ENCODE peak calls at places on chromosomes 7 and 10, in six cellular contexts. One of them, this sample, is unnamed.

GRCh38 chr10:3185386-3185785 is 12.8 kb upstream of the PITRM1 start:
- DNase-seq in T-helper 9 cell: no peak
- DNase-seq in T-helper 2 cell: no peak
- DNase-seq in germinal center: no peak
- DNase-seq in stimulated activated CD8-positive, alpha-beta memory T cell treated with anti-CD3 and anti-CD28 coated beads, Interleukin-7, amount 100 ng/mL, for 4 hours: peak; percentile 8
- DNase-seq in hypothalamus: no peak
- DNase-seq in this sample: no peak

GRCh38 chr7:79495544-79496272 is 42.2 kb upstream of the MAGI2 start:
- DNase-seq in hypothalamus: no peak
- DNase-seq in T-helper 2 cell: no peak
- DNase-seq in germinal center: no peak
- DNase-seq in T-helper 9 cell: no peak
- DNase-seq in stimulated activated CD8-positive, alpha-beta memory T cell treated with anti-CD3 and anti-CD28 coated beads, Interleukin-7, amount 100 ng/mL, for 4 hours: no peak
- DNase-seq in this sample: no peak

GRCh38 chr10:12916587-12916986 is 84.9 kb downstream of the CCDC3 start:
- DNase-seq in T-helper 9 cell: no peak
- DNase-seq in T-helper 2 cell: no peak
- DNase-seq in hypothalamus: no peak
- DNase-seq in stimulated activated CD8-positive, alpha-beta memory T cell treated with anti-CD3 and anti-CD28 coated beads, Interleukin-7, amount 100 ng/mL, for 4 hours: no peak
- DNase-seq in germinal center: no peak
- DNase-seq in this sample: no peak

GRCh38 chr7:152402384-152403250 is 33.2 kb downstream of the KMT2C start:
- DNase-seq in stimulated activated CD8-positive, alpha-beta memory T cell treated with anti-CD3 and anti-CD28 coated beads, Interleukin-7, amount 100 ng/mL, for 4 hours: no peak
- DNase-seq in T-helper 2 cell: no peak
- DNase-seq in T-helper 9 cell: no peak
- DNase-seq in hypothalamus: no peak
- DNase-seq in germinal center: no peak
- DNase-seq in this sample: no peak

GRCh38 chr7:64946772-64947171 is 43.7 kb downstream of the ZNF273 start:
- DNase-seq in germinal center: peak; percentile 14
- DNase-seq in hypothalamus: no peak
- DNase-seq in stimulated activated CD8-positive, alpha-beta memory T cell treated with anti-CD3 and anti-CD28 coated beads, Interleukin-7, amount 100 ng/mL, for 4 hours: no peak
- DNase-seq in T-helper 9 cell: no peak
- DNase-seq in T-helper 2 cell: no peak
- DNase-seq in this sample: no peak

GRCh38 chr7:78212476-78213060 is 414.0 kb downstream of the PHTF2 start:
- DNase-seq in T-helper 2 cell: no peak
- DNase-seq in germinal center: no peak
- DNase-seq in stimulated activated CD8-positive, alpha-beta memory T cell treated with anti-CD3 and anti-CD28 coated beads, Interleukin-7, amount 100 ng/mL, for 4 hours: no peak
- DNase-seq in T-helper 9 cell: no peak
- DNase-seq in hypothalamus: no peak
- DNase-seq in this sample: no peak

GRCh38 chr7:43196379-43196778 is 83.9 kb downstream of the HECW1 start:
- DNase-seq in stimulated activated CD8-positive, alpha-beta memory T cell treated with anti-CD3 and anti-CD28 coated beads, Interleukin-7, amount 100 ng/mL, for 4 hours: no peak
- DNase-seq in hypothalamus: no peak
- DNase-seq in germinal center: no peak
- DNase-seq in T-helper 2 cell: no peak
- DNase-seq in T-helper 9 cell: no peak
- DNase-seq in this sample: no peak

GRCh38 chr7:129607471-129608120 is 3.9 kb upstream of the NRF1 start:
- DNase-seq in T-helper 9 cell: peak; percentile 21
- DNase-seq in stimulated activated CD8-positive, alpha-beta memory T cell treated with anti-CD3 and anti-CD28 coated beads, Interleukin-7, amount 100 ng/mL, for 4 hours: no peak
- DNase-seq in T-helper 2 cell: peak; percentile 23
- DNase-seq in hypothalamus: no peak
- DNase-seq in germinal center: peak; percentile 67
- DNase-seq in this sample: no peak

GRCh38 chr7:40551685-40552576 is 417.1 kb downstream of the SUGCT start:
- DNase-seq in T-helper 2 cell: no peak
- DNase-seq in stimulated activated CD8-positive, alpha-beta memory T cell treated with anti-CD3 and anti-CD28 coated beads, Interleukin-7, amount 100 ng/mL, for 4 hours: no peak
- DNase-seq in germinal center: no peak
- DNase-seq in T-helper 9 cell: no peak
- DNase-seq in hypothalamus: no peak
- DNase-seq in this sample: no peak

GRCh38 chr7:73891178-73891885 is 30.4 kb downstream of the TMEM270 start:
- DNase-seq in stimulated activated CD8-positive, alpha-beta memory T cell treated with anti-CD3 and anti-CD28 coated beads, Interleukin-7, amount 100 ng/mL, for 4 hours: no peak
- DNase-seq in germinal center: no peak
- DNase-seq in T-helper 9 cell: no peak
- DNase-seq in hypothalamus: no peak
- DNase-seq in T-helper 2 cell: no peak
- DNase-seq in this sample: no peak

GRCh38 chr7:153043440-153043839 is 283.9 kb downstream of the ACTR3B start:
- DNase-seq in hypothalamus: no peak
- DNase-seq in T-helper 2 cell: no peak
- DNase-seq in germinal center: no peak
- DNase-seq in stimulated activated CD8-positive, alpha-beta memory T cell treated with anti-CD3 and anti-CD28 coated beads, Interleukin-7, amount 100 ng/mL, for 4 hours: no peak
- DNase-seq in T-helper 9 cell: no peak
- DNase-seq in this sample: no peak

GRCh38 chr7:29857654-29858053 is 51.3 kb downstream of the WIPF3 start:
- DNase-seq in hypothalamus: no peak
- DNase-seq in stimulated activated CD8-positive, alpha-beta memory T cell treated with anti-CD3 and anti-CD28 coated beads, Interleukin-7, amount 100 ng/mL, for 4 hours: no peak
- DNase-seq in T-helper 9 cell: no peak
- DNase-seq in T-helper 2 cell: no peak
- DNase-seq in germinal center: no peak
- DNase-seq in this sample: no peak

GRCh38 chr10:4081691-4082111 is 296.7 kb upstream of the KLF6 start:
- DNase-seq in stimulated activated CD8-positive, alpha-beta memory T cell treated with anti-CD3 and anti-CD28 coated beads, Interleukin-7, amount 100 ng/mL, for 4 hours: no peak
- DNase-seq in hypothalamus: no peak
- DNase-seq in T-helper 2 cell: no peak
- DNase-seq in T-helper 9 cell: no peak
- DNase-seq in germinal center: no peak
- DNase-seq in this sample: no peak

GRCh38 chr10:131902211-131902610 is 1.4 kb downstream of the PPP2R2D start:
- DNase-seq in T-helper 9 cell: no peak
- DNase-seq in stimulated activated CD8-positive, alpha-beta memory T cell treated with anti-CD3 and anti-CD28 coated beads, Interleukin-7, amount 100 ng/mL, for 4 hours: no peak
- DNase-seq in hypothalamus: no peak
- DNase-seq in T-helper 2 cell: no peak
- DNase-seq in germinal center: no peak
- DNase-seq in this sample: no peak

GRCh38 chr7:23873306-23873705 is 163.3 kb downstream of the STK31 start:
- DNase-seq in germinal center: no peak
- DNase-seq in stimulated activated CD8-positive, alpha-beta memory T cell treated with anti-CD3 and anti-CD28 coated beads, Interleukin-7, amount 100 ng/mL, for 4 hours: no peak
- DNase-seq in T-helper 2 cell: no peak
- DNase-seq in hypothalamus: no peak
- DNase-seq in T-helper 9 cell: no peak
- DNase-seq in this sample: no peak

GRCh38 chr10:73493781-73494180 is 2.0 kb downstream of the PPP3CB start:
- DNase-seq in hypothalamus: no peak
- DNase-seq in stimulated activated CD8-positive, alpha-beta memory T cell treated with anti-CD3 and anti-CD28 coated beads, Interleukin-7, amount 100 ng/mL, for 4 hours: no peak
- DNase-seq in T-helper 9 cell: no peak
- DNase-seq in T-helper 2 cell: no peak
- DNase-seq in germinal center: no peak
- DNase-seq in this sample: no peak

GRCh38 chr10:47410862-47411261 is 26.8 kb upstream of the ZNF488 start:
- DNase-seq in germinal center: no peak
- DNase-seq in hypothalamus: no peak
- DNase-seq in stimulated activated CD8-positive, alpha-beta memory T cell treated with anti-CD3 and anti-CD28 coated beads, Interleukin-7, amount 100 ng/mL, for 4 hours: no peak
- DNase-seq in T-helper 9 cell: no peak
- DNase-seq in T-helper 2 cell: no peak
- DNase-seq in this sample: no peak

GRCh38 chr7:219581-220150 is 27.3 kb downstream of the FAM20C start:
- DNase-seq in T-helper 9 cell: no peak
- DNase-seq in hypothalamus: peak; percentile 6
- DNase-seq in T-helper 2 cell: no peak
- DNase-seq in stimulated activated CD8-positive, alpha-beta memory T cell treated with anti-CD3 and anti-CD28 coated beads, Interleukin-7, amount 100 ng/mL, for 4 hours: no peak
- DNase-seq in germinal center: no peak
- DNase-seq in this sample: no peak

GRCh38 chr7:45713669-45714520 is 139.7 kb downstream of the ADCY1 start:
- DNase-seq in stimulated activated CD8-positive, alpha-beta memory T cell treated with anti-CD3 and anti-CD28 coated beads, Interleukin-7, amount 100 ng/mL, for 4 hours: no peak
- DNase-seq in T-helper 9 cell: no peak
- DNase-seq in hypothalamus: no peak
- DNase-seq in germinal center: no peak
- DNase-seq in T-helper 2 cell: no peak
- DNase-seq in this sample: no peak

GRCh38 chr7:108660465-108660864 is 90.8 kb downstream of the DNAJB9 start:
- DNase-seq in T-helper 2 cell: no peak
- DNase-seq in T-helper 9 cell: no peak
- DNase-seq in stimulated activated CD8-positive, alpha-beta memory T cell treated with anti-CD3 and anti-CD28 coated beads, Interleukin-7, amount 100 ng/mL, for 4 hours: no peak
- DNase-seq in germinal center: no peak
- DNase-seq in hypothalamus: no peak
- DNase-seq in this sample: no peak

GRCh38 chr10:26586211-26586610 is 111.3 kb upstream of the PDSS1 start:
- DNase-seq in germinal center: no peak
- DNase-seq in T-helper 9 cell: no peak
- DNase-seq in stimulated activated CD8-positive, alpha-beta memory T cell treated with anti-CD3 and anti-CD28 coated beads, Interleukin-7, amount 100 ng/mL, for 4 hours: no peak
- DNase-seq in T-helper 2 cell: no peak
- DNase-seq in hypothalamus: no peak
- DNase-seq in this sample: no peak

GRCh38 chr10:123507298-123507697 is 158.9 kb upstream of the GPR26 start:
- DNase-seq in germinal center: no peak
- DNase-seq in stimulated activated CD8-positive, alpha-beta memory T cell treated with anti-CD3 and anti-CD28 coated beads, Interleukin-7, amount 100 ng/mL, for 4 hours: no peak
- DNase-seq in hypothalamus: no peak
- DNase-seq in T-helper 9 cell: no peak
- DNase-seq in T-helper 2 cell: no peak
- DNase-seq in this sample: no peak

GRCh38 chr10:24360286-24361127 is 151.6 kb downstream of the KIAA1217 start:
- DNase-seq in hypothalamus: peak; percentile 30
- DNase-seq in T-helper 2 cell: no peak
- DNase-seq in T-helper 9 cell: no peak
- DNase-seq in stimulated activated CD8-positive, alpha-beta memory T cell treated with anti-CD3 and anti-CD28 coated beads, Interleukin-7, amount 100 ng/mL, for 4 hours: no peak
- DNase-seq in germinal center: peak; percentile 11
- DNase-seq in this sample: no peak

GRCh38 chr7:116231543-116232401 is 21.4 kb downstream of the TES start:
- DNase-seq in germinal center: no peak
- DNase-seq in stimulated activated CD8-positive, alpha-beta memory T cell treated with anti-CD3 and anti-CD28 coated beads, Interleukin-7, amount 100 ng/mL, for 4 hours: no peak
- DNase-seq in hypothalamus: no peak
- DNase-seq in T-helper 2 cell: no peak
- DNase-seq in T-helper 9 cell: no peak
- DNase-seq in this sample: no peak

GRCh38 chr7:44287488-44288380 is 37.7 kb downstream of the CAMK2B start:
- DNase-seq in germinal center: no peak
- DNase-seq in stimulated activated CD8-positive, alpha-beta memory T cell treated with anti-CD3 and anti-CD28 coated beads, Interleukin-7, amount 100 ng/mL, for 4 hours: no peak
- DNase-seq in T-helper 2 cell: no peak
- DNase-seq in hypothalamus: no peak
- DNase-seq in T-helper 9 cell: no peak
- DNase-seq in this sample: no peak

GRCh38 chr7:85602196-85602595 is 415.3 kb upstream of the SEMA3D start:
- DNase-seq in T-helper 2 cell: no peak
- DNase-seq in germinal center: no peak
- DNase-seq in hypothalamus: no peak
- DNase-seq in T-helper 9 cell: no peak
- DNase-seq in stimulated activated CD8-positive, alpha-beta memory T cell treated with anti-CD3 and anti-CD28 coated beads, Interleukin-7, amount 100 ng/mL, for 4 hours: no peak
- DNase-seq in this sample: no peak

GRCh38 chr7:115221484-115221883 is 299.6 kb downstream of the MDFIC start:
- DNase-seq in T-helper 2 cell: no peak
- DNase-seq in germinal center: no peak
- DNase-seq in stimulated activated CD8-positive, alpha-beta memory T cell treated with anti-CD3 and anti-CD28 coated beads, Interleukin-7, amount 100 ng/mL, for 4 hours: no peak
- DNase-seq in hypothalamus: no peak
- DNase-seq in T-helper 9 cell: no peak
- DNase-seq in this sample: no peak

GRCh38 chr7:24812313-24812945 is 55.2 kb upstream of the GSDME start:
- DNase-seq in germinal center: peak; percentile 46
- DNase-seq in hypothalamus: no peak
- DNase-seq in T-helper 2 cell: peak; percentile 13
- DNase-seq in stimulated activated CD8-positive, alpha-beta memory T cell treated with anti-CD3 and anti-CD28 coated beads, Interleukin-7, amount 100 ng/mL, for 4 hours: no peak
- DNase-seq in T-helper 9 cell: peak; percentile 49
- DNase-seq in this sample: peak; percentile 32

GRCh38 chr7:157929671-157930070 is 592.9 kb downstream of the DNAJB6 start:
- DNase-seq in stimulated activated CD8-positive, alpha-beta memory T cell treated with anti-CD3 and anti-CD28 coated beads, Interleukin-7, amount 100 ng/mL, for 4 hours: no peak
- DNase-seq in hypothalamus: no peak
- DNase-seq in T-helper 2 cell: no peak
- DNase-seq in germinal center: no peak
- DNase-seq in T-helper 9 cell: no peak
- DNase-seq in this sample: no peak

GRCh38 chr7:152859781-152860191 is 100.2 kb downstream of the ACTR3B start:
- DNase-seq in hypothalamus: no peak
- DNase-seq in T-helper 2 cell: no peak
- DNase-seq in T-helper 9 cell: no peak
- DNase-seq in stimulated activated CD8-positive, alpha-beta memory T cell treated with anti-CD3 and anti-CD28 coated beads, Interleukin-7, amount 100 ng/mL, for 4 hours: no peak
- DNase-seq in germinal center: no peak
- DNase-seq in this sample: no peak

GRCh38 chr10:48517911-48518321 is 87.0 kb downstream of the ARHGAP22 start:
- DNase-seq in hypothalamus: no peak
- DNase-seq in stimulated activated CD8-positive, alpha-beta memory T cell treated with anti-CD3 and anti-CD28 coated beads, Interleukin-7, amount 100 ng/mL, for 4 hours: no peak
- DNase-seq in T-helper 9 cell: no peak
- DNase-seq in germinal center: no peak
- DNase-seq in T-helper 2 cell: no peak
- DNase-seq in this sample: no peak

GRCh38 chr10:110634527-110635209 is 9.5 kb upstream of the RBM20 start:
- DNase-seq in germinal center: no peak
- DNase-seq in hypothalamus: no peak
- DNase-seq in T-helper 2 cell: no peak
- DNase-seq in stimulated activated CD8-positive, alpha-beta memory T cell treated with anti-CD3 and anti-CD28 coated beads, Interleukin-7, amount 100 ng/mL, for 4 hours: no peak
- DNase-seq in T-helper 9 cell: no peak
- DNase-seq in this sample: no peak

GRCh38 chr10:71740069-71740468 is 20.5 kb upstream of the C10orf105 start:
- DNase-seq in hypothalamus: no peak
- DNase-seq in T-helper 9 cell: no peak
- DNase-seq in T-helper 2 cell: no peak
- DNase-seq in stimulated activated CD8-positive, alpha-beta memory T cell treated with anti-CD3 and anti-CD28 coated beads, Interleukin-7, amount 100 ng/mL, for 4 hours: no peak
- DNase-seq in germinal center: no peak
- DNase-seq in this sample: no peak

GRCh38 chr10:4514445-4515108 is 311.4 kb upstream of the AKR1E2 start:
- DNase-seq in T-helper 2 cell: no peak
- DNase-seq in T-helper 9 cell: no peak
- DNase-seq in hypothalamus: no peak
- DNase-seq in germinal center: peak; percentile 47
- DNase-seq in stimulated activated CD8-positive, alpha-beta memory T cell treated with anti-CD3 and anti-CD28 coated beads, Interleukin-7, amount 100 ng/mL, for 4 hours: no peak
- DNase-seq in this sample: no peak

GRCh38 chr10:84997870-84998269 is 669.5 kb downstream of the CCSER2 start:
- DNase-seq in stimulated activated CD8-positive, alpha-beta memory T cell treated with anti-CD3 and anti-CD28 coated beads, Interleukin-7, amount 100 ng/mL, for 4 hours: no peak
- DNase-seq in germinal center: no peak
- DNase-seq in hypothalamus: no peak
- DNase-seq in T-helper 9 cell: no peak
- DNase-seq in T-helper 2 cell: no peak
- DNase-seq in this sample: no peak